ENCODE peak calls at places on chromosomes 7 and 10, in seven cellular contexts. Q is ovary, U is left ventricle myocardium inferior, M is psoas muscle, W is iPS DF 6.9, O is A549, Y is PC-9. R is an unnamed sample.
A peak's percentile ranks its signal among the peaks of the same experiment; 100 is the strongest.

GRCh38 chr7:134593530-134594392 is 44.9 kb downstream of the AKR1B15 start:
- DNase-seq in Q (peak; percentile 68), U (peak; percentile 76), M (peak; percentile 61), W (no peak), O (peak; percentile 98), Y (peak; percentile 97), R (peak; percentile 85)

GRCh38 chr10:124741281-124741921 is 2.8 kb downstream of the FAM53B start:
- DNase-seq in Q (peak; percentile 90), U (peak; percentile 87), M (peak; percentile 84), W (no peak), O (peak; percentile 71), Y (peak; percentile 42), R (no peak)

GRCh38 chr7:131111081-131111576 is 216.5 kb upstream of the MKLN1 start:
- DNase-seq in Q (no peak), U (no peak), M (no peak), W (no peak), O (peak; percentile 90), Y (peak; percentile 94), R (no peak)

GRCh38 chr7:155764432-155764798 is 47.8 kb downstream of the SHH start:
- DNase-seq in Q (no peak), U (no peak), M (no peak), W (no peak), O (no peak), Y (no peak), R (no peak)

GRCh38 chr10:129586897-129587443 is 119.9 kb downstream of the MGMT start:
- DNase-seq in Q (no peak), U (no peak), M (no peak), W (no peak), O (peak; percentile 13), Y (no peak), R (no peak)

GRCh38 chr10:6030217-6030616 is 31.9 kb downstream of the IL2RA start:
- DNase-seq in Q (no peak), U (no peak), M (no peak), W (no peak), O (no peak), Y (no peak), R (no peak)

GRCh38 chr7:45687185-45687560 is 113.0 kb downstream of the ADCY1 start:
- DNase-seq in Q (no peak), U (no peak), M (no peak), W (no peak), O (no peak), Y (no peak), R (no peak)

GRCh38 chr10:129771576-129772471 is 192.2 kb downstream of the EBF3 start:
- DNase-seq in Q (no peak), U (no peak), M (no peak), W (no peak), O (no peak), Y (no peak), R (no peak)

GRCh38 chr10:3892440-3893101 is 107.6 kb upstream of the KLF6 start:
- DNase-seq in Q (no peak), U (no peak), M (no peak), W (no peak), O (no peak), Y (no peak), R (no peak)

GRCh38 chr7:144384555-144385245 is 18.8 kb downstream of the NOBOX start:
- DNase-seq in Q (no peak), U (no peak), M (no peak), W (no peak), O (peak; percentile 45), Y (no peak), R (no peak)

GRCh38 chr10:77889277-77889903 is 37.2 kb downstream of the DLG5 start:
- DNase-seq in Q (no peak), U (no peak), M (no peak), W (peak; percentile 76), O (no peak), Y (peak; percentile 97), R (no peak)

GRCh38 chr7:98618786-98619185 is 1.7 kb downstream of the NPTX2 start:
- DNase-seq in Q (no peak), U (no peak), M (no peak), W (no peak), O (no peak), Y (no peak), R (no peak)

GRCh38 chr7:17564678-17565209 is 266.3 kb downstream of the AHR start:
- DNase-seq in Q (no peak), U (no peak), M (no peak), W (no peak), O (no peak), Y (peak; percentile 50), R (peak; percentile 68)

GRCh38 chr10:34687434-34688205 is 127.5 kb downstream of the PARD3 start:
- DNase-seq in Q (no peak), U (no peak), M (no peak), W (no peak), O (peak; percentile 15), Y (no peak), R (no peak)

GRCh38 chr7:2843711-2844152 is 376 bp downstream of the GNA12 start:
- DNase-seq in Q (peak; percentile 71), U (no peak), M (peak; percentile 51), W (no peak), O (peak; percentile 31), Y (no peak), R (no peak)

GRCh38 chr10:43930777-43931176 is 282.1 kb upstream of the ZNF32 start:
- DNase-seq in Q (no peak), U (no peak), M (no peak), W (no peak), O (no peak), Y (no peak), R (no peak)
- H3K27ac ChIP-seq in Q (no peak overlapping the region), U (no peak overlapping the region), M (no peak overlapping the region), W (no peak overlapping the region), O (no peak overlapping the region), Y (no peak overlapping the region), R (peak overlapping the region; percentile 79)

DNA sequence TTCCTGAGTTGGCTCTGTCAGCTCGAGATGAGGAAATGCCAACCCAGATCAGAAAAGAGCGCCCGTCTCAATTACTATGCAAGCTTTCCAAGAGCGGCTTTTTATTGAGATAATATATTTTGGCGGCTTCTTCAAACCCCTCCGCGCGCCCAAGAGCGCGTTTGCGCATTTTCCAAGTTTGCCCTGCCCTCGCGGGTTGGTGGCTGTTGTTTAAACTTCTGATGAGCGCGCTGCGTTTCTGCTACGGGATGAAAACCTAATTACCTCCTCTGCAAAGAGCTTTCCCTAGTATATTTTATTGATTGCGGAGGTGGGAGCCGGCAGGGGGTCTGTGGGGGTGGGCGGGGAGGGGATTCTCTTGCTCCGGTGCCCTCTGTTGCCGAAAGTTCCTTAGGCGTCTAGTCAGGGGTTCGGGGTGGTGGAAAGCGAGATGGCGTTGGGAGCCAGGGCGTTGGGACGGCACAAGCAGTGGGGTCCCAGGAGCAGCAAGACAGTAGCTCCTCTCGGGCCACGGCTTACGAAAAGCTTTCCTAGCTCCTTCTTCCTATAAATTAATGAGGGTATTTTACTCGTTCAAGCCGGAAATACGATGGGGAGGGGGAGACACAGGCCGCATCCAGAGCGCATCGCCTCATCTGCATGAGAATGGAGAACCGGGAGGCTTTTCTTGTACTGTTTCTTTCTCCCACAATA is 8.3 kb downstream of the NXPH1 start:
- DNase-seq in Q (no peak), U (no peak), M (no peak), W (no peak), O (no peak), Y (no peak), R (no peak)
- H3K4me3 ChIP-seq in Q (no peak overlapping the region), U (no peak overlapping the region), M (no peak overlapping the region), W (peak overlapping the region; percentile 52), O (no peak overlapping the region), Y (no peak overlapping the region), R (no peak overlapping the region)

DNA sequence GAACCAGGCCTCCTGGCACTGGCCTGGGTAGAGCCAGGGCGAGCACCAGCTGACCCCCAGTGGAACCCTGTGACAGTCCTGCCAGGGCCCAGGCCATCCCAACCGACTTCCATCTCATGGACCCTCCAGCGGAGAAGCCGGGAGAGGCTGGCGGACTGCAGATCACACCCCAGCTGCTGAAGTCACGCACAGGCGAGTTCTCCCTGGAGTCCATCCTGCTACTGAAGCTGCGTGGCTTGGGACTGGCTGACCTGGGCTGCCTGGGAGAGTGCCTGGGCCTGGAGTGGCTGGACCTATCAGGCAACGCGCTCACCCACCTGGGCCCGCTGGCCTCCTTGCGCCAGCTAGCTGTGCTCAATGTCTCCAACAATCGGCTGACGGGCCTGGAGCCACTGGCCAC is 4.7 kb downstream of the RARRES2 start:
- DNase-seq in Q (no peak), U (no peak), M (no peak), W (no peak), O (no peak), Y (no peak), R (no peak)
- H3K27ac ChIP-seq in Q (no peak overlapping the region), U (no peak overlapping the region), M (no peak overlapping the region), W (no peak overlapping the region), O (no peak overlapping the region), Y (no peak overlapping the region), R (no peak overlapping the region)

DNA sequence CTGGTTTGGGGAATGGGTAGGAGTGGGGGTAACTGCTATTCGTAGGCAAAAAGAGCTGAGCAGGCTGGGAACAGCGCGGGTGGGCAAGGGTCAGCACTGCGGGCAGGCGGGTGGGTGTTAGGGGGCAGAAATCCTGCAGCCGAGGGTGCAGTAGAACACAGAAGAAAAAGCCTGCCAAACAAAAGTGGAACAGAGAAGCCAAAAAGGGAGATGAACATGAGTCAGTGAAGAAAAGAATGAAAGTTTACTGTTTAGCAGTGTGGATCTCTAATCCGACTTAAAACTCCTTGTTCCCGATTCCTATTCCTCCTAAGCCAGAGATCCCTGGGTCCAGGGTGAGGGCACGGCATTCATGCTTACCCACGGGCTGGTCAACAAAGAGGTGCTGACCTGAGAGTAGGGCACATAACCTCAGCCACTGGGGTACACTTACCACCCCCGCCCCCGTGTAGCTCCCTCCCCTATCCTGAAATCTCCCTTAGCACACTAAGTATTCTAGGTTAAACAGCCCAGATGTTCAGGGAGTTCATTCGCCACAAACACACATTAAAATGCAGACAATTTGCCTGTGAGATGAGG is 27.1 kb downstream of the PRSS2 start:
- DNase-seq in Q (no peak), U (no peak), M (no peak), W (no peak), O (no peak), Y (peak; percentile 26), R (no peak)
- H3K4me3 ChIP-seq in Q (peak overlapping the region; percentile 38), U (peak overlapping the region; percentile 60), M (peak overlapping the region; percentile 67), W (peak overlapping the region; percentile 64), O (no peak overlapping the region), Y (peak overlapping the region; percentile 93), R (no peak overlapping the region)

DNA sequence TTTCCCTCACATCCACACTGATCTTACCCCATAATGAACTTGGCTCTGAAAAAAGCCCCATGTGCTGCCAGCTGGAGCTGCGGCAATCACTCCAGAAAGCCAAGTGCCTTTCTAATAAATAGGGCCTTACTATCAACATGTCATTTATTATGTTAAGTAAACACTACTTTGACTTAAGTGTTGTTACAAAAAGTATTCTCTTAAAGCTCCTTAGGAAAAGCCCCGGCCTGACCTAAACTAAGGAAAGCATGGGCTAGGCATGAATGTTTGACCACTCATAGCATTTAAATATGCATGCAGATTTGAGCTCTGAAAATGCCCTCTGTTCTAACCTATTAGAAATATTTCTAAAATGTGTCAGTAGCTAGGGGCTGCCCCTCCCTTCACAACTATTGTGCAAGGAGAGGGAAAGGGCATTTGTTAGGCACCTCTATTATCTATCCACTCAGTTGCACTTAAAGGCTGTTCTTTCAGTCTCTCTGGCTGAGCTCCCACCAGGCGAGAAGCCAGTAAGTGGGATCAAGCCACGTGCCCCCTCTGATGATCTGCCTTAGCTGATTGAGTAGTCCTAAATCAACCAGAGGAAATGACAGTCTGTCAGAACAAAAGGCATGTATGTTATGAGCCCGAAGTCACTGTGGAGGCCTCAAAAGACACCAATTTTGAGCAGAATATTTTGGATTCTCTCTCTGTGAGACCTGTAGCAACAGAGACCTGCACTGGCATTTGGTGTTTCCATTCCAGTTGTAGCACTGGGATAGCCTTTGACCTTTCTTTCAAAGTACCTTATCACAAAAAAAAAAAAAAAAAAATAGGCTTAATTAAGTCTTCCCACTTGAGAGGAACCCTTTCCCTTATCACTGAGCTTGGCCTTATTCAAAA is 77.1 kb downstream of the ITGB8 start:
- DNase-seq in Q (peak; percentile 76), U (peak; percentile 80), M (no peak), W (no peak), O (peak; percentile 9), Y (peak; percentile 91), R (no peak)
- H3K27ac ChIP-seq in Q (no peak overlapping the region), U (peak overlapping the region; percentile 85), M (no peak overlapping the region), W (no peak overlapping the region), O (peak overlapping the region; percentile 38), Y (peak overlapping the region; percentile 72), R (no peak overlapping the region)